ENCODE peak calls at places on chromosome 12, in four cellular contexts. One of them, this sample, is unnamed.

GRCh38 chr12:10171954-10172353 is at the start of gene OLR1:
- DNase-seq in breast epithelium: no peak
- DNase-seq in GM23338: no peak
- DNase-seq in HL-60: peak
- DNase-seq in this sample: no peak

GRCh38 chr12:6647083-6647604 is at the start of gene ACRBP:
- DNase-seq in GM23338: peak
- DNase-seq in HL-60: peak
- DNase-seq in breast epithelium: peak
- DNase-seq in this sample: peak

GRCh38 chr12:83665755-83666154 is 979.0 kb downstream of the TMTC2 start:
- DNase-seq in HL-60: no peak
- DNase-seq in GM23338: no peak
- DNase-seq in breast epithelium: no peak
- DNase-seq in this sample: no peak

GRCh38 chr12:118404876-118405521 is 28.6 kb downstream of the SUDS3 start:
- DNase-seq in breast epithelium: no peak
- DNase-seq in GM23338: peak
- DNase-seq in HL-60: peak
- DNase-seq in this sample: no peak

GRCh38 chr12:8697476-8698131 is at the start of gene RIMKLB:
- DNase-seq in HL-60: peak
- DNase-seq in GM23338: peak
- DNase-seq in breast epithelium: peak
- DNase-seq in this sample: peak

GRCh38 chr12:78062781-78063180 is 232.1 kb downstream of the NAV3 start:
- DNase-seq in breast epithelium: no peak
- DNase-seq in GM23338: no peak
- DNase-seq in HL-60: peak
- DNase-seq in this sample: peak

GRCh38 chr12:99232324-99232723 is 415.2 kb upstream of the GARIN6 start:
- DNase-seq in GM23338: no peak
- DNase-seq in breast epithelium: no peak
- DNase-seq in HL-60: no peak
- DNase-seq in this sample: no peak

GRCh38 chr12:92634730-92635129 is 68.1 kb upstream of the PLEKHG7 start:
- DNase-seq in breast epithelium: no peak
- DNase-seq in HL-60: no peak
- DNase-seq in GM23338: no peak
- DNase-seq in this sample: no peak

GRCh38 chr12:81668475-81668874 is 90.7 kb downstream of the PPFIA2 start:
- DNase-seq in breast epithelium: no peak
- DNase-seq in HL-60: no peak
- DNase-seq in GM23338: no peak
- DNase-seq in this sample: no peak

GRCh38 chr12:43132291-43132690 is 419.7 kb downstream of the ADAMTS20 start:
- DNase-seq in breast epithelium: no peak
- DNase-seq in GM23338: no peak
- DNase-seq in HL-60: no peak
- DNase-seq in this sample: no peak

GRCh38 chr12:68267892-68268396 is 14.5 kb upstream of the IL22 start:
- DNase-seq in breast epithelium: no peak
- DNase-seq in HL-60: peak
- DNase-seq in GM23338: no peak
- DNase-seq in this sample: no peak

GRCh38 chr12:77130193-77130592 is 64.8 kb upstream of the E2F7 start:
- DNase-seq in HL-60: no peak
- DNase-seq in breast epithelium: no peak
- DNase-seq in GM23338: no peak
- DNase-seq in this sample: no peak

GRCh38 chr12:95239216-95239615 is 21.6 kb downstream of the VEZT start:
- DNase-seq in GM23338: no peak
- DNase-seq in breast epithelium: no peak
- DNase-seq in HL-60: no peak
- DNase-seq in this sample: no peak

GRCh38 chr12:95413576-95413975 is 60.4 kb upstream of the METAP2 start:
- DNase-seq in HL-60: no peak
- DNase-seq in breast epithelium: no peak
- DNase-seq in GM23338: no peak
- DNase-seq in this sample: no peak

GRCh38 chr12:7555752-7556151 is 52.2 kb upstream of the CD163 start:
- DNase-seq in breast epithelium: no peak
- DNase-seq in HL-60: no peak
- DNase-seq in GM23338: peak
- DNase-seq in this sample: no peak

GRCh38 chr12:65155784-65156183 is 13.6 kb upstream of the LEMD3 start:
- DNase-seq in HL-60: no peak
- DNase-seq in breast epithelium: no peak
- DNase-seq in GM23338: no peak
- DNase-seq in this sample: no peak

GRCh38 chr12:66003951-66004350 is 126.6 kb downstream of the LLPH start:
- DNase-seq in breast epithelium: no peak
- DNase-seq in HL-60: no peak
- DNase-seq in GM23338: no peak
- DNase-seq in this sample: no peak

GRCh38 chr12:107875772-107876171 is 101.3 kb downstream of the ASCL4 start:
- DNase-seq in breast epithelium: no peak
- DNase-seq in HL-60: no peak
- DNase-seq in GM23338: peak
- DNase-seq in this sample: no peak

GRCh38 chr12:65879878-65880277 is 55.6 kb downstream of the HMGA2 start:
- DNase-seq in GM23338: no peak
- DNase-seq in breast epithelium: no peak
- DNase-seq in HL-60: no peak
- DNase-seq in this sample: no peak

GRCh38 chr12:94100254-94100653 is 48.1 kb upstream of the PLXNC1 start:
- DNase-seq in breast epithelium: no peak
- DNase-seq in GM23338: no peak
- DNase-seq in HL-60: no peak
- DNase-seq in this sample: no peak

GRCh38 chr12:70756118-70756517 is 118.9 kb upstream of the PTPRB start:
- DNase-seq in breast epithelium: no peak
- DNase-seq in GM23338: no peak
- DNase-seq in HL-60: no peak
- DNase-seq in this sample: no peak

GRCh38 chr12:124994435-124994975 is 1.1 kb downstream of the BRI3BP start:
- DNase-seq in breast epithelium: no peak
- DNase-seq in HL-60: peak
- DNase-seq in GM23338: peak
- DNase-seq in this sample: peak

GRCh38 chr12:63206908-63207307 is 55.9 kb upstream of the AVPR1A start:
- DNase-seq in GM23338: no peak
- DNase-seq in HL-60: no peak
- DNase-seq in breast epithelium: no peak
- DNase-seq in this sample: no peak

GRCh38 chr12:124359671-124360581 is 65.0 kb downstream of the RFLNA start:
- DNase-seq in breast epithelium: peak
- DNase-seq in HL-60: no peak
- DNase-seq in GM23338: peak
- DNase-seq in this sample: no peak

GRCh38 chr12:105300883-105301282 is 29.6 kb upstream of the C12orf75 start:
- DNase-seq in GM23338: no peak
- DNase-seq in HL-60: no peak
- DNase-seq in breast epithelium: no peak
- DNase-seq in this sample: no peak

GRCh38 chr12:106682594-106683234 is 91.8 kb upstream of the RIC8B start:
- DNase-seq in GM23338: peak
- DNase-seq in breast epithelium: no peak
- DNase-seq in HL-60: no peak
- DNase-seq in this sample: no peak

GRCh38 chr12:32223941-32224340 is 117.3 kb downstream of the BICD1 start:
- DNase-seq in GM23338: no peak
- DNase-seq in HL-60: no peak
- DNase-seq in breast epithelium: no peak
- DNase-seq in this sample: no peak

GRCh38 chr12:43336962-43337555 is 214.9 kb downstream of the ADAMTS20 start:
- DNase-seq in HL-60: no peak
- DNase-seq in breast epithelium: no peak
- DNase-seq in GM23338: peak
- DNase-seq in this sample: no peak

GRCh38 chr12:71763682-71764379 is 9.2 kb downstream of the RAB21 start:
- DNase-seq in GM23338: no peak
- DNase-seq in HL-60: no peak
- DNase-seq in breast epithelium: no peak
- DNase-seq in this sample: no peak

GRCh38 chr12:94171595-94171930 is 23.2 kb downstream of the PLXNC1 start:
- DNase-seq in GM23338: no peak
- DNase-seq in HL-60: no peak
- DNase-seq in breast epithelium: no peak
- DNase-seq in this sample: no peak

GRCh38 chr12:109763201-109763841 is 49.7 kb downstream of the FAM222A start:
- DNase-seq in breast epithelium: no peak
- DNase-seq in HL-60: peak
- DNase-seq in GM23338: no peak
- DNase-seq in this sample: no peak

GRCh38 chr12:9760699-9761406 is at the start of gene CD69:
- DNase-seq in breast epithelium: no peak
- DNase-seq in HL-60: no peak
- DNase-seq in GM23338: no peak
- DNase-seq in this sample: no peak

GRCh38 chr12:56257491-56258067 is 605 bp downstream of the ANKRD52 start:
- DNase-seq in breast epithelium: no peak
- DNase-seq in HL-60: no peak
- DNase-seq in GM23338: peak
- DNase-seq in this sample: no peak

GRCh38 chr12:31612819-31613218 is 21.9 kb upstream of the DENND5B start:
- DNase-seq in HL-60: no peak
- DNase-seq in GM23338: no peak
- DNase-seq in breast epithelium: no peak
- DNase-seq in this sample: no peak

DNA sequence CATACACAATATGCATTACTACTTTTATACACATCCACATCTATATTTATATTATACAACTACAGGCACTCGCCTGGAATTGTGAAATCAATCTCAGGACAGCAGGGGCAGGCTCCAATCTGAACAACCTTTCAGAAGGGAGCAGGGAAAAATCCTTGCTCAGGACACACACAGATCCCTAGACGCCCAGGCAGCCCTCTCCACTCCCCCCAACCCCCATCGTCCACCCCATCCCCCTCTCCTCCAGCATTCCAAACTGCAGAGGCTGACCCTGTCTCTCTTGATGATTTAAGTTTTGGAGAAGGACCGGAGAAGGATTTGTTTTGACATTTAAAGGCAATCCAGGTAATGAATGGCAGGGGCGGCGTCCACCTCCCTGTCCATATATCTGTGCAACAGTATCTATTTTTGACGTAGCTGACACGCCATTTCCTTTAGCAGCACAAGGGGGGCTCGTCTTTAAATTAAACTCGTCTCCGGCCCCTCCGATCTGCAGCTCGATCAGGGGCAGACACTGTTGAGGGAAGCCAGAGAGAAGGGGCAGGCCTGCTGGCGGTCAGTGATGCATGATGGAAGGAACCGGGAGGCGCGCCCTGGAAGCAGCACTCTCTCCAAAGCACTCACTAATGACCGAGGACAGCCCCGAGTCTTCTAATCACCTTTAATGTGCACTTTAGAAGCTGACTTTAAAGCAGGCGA is 95.0 kb upstream of the TBX5 start:
- DNase-seq in GM23338: peak
- DNase-seq in breast epithelium: no peak
- DNase-seq in HL-60: no peak
- DNase-seq in this sample: no peak
- H3K4me3 ChIP-seq in GM23338: peak
- H3K4me3 ChIP-seq in breast epithelium: no peak
- H3K4me3 ChIP-seq in HL-60: no peak
- H3K4me3 ChIP-seq in this sample: no peak

DNA sequence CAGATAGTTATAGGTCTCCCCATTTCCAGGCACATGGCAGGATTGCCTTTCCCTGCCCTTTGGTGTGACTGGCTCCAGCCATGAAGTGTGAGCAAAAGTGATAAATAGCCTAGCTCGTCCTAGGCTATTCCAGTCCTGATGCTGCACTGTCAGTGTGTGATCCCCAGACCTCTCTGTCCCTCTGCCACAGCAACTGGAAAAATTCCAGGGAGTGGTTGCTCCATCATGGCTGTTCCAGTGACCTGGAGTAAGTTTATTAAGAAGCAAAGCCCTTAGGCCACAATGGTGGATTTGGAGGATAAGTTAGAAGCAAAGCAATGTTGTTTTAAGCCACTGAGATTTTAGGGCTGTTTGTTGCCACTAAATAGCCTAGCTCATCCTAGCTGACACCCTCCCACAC is 9.8 kb upstream of the KRT83 start:
- DNase-seq in HL-60: no peak
- DNase-seq in GM23338: no peak
- DNase-seq in breast epithelium: no peak
- DNase-seq in this sample: no peak
- TF ChIP-seq CTCF in HL-60: no peak
- TF ChIP-seq CTCF in GM23338: no peak
- TF ChIP-seq CTCF in breast epithelium: no peak
- TF ChIP-seq CTCF in this sample: no peak

GRCh38 chr12:89768586-89769482 is 60.2 kb upstream of the ATP2B1 start:
- DNase-seq in GM23338: no peak
- DNase-seq in HL-60: peak
- DNase-seq in breast epithelium: no peak
- DNase-seq in this sample: no peak
- H3K27ac ChIP-seq in GM23338: no peak
- H3K27ac ChIP-seq in HL-60: no peak
- H3K27ac ChIP-seq in breast epithelium: no peak
- H3K27ac ChIP-seq in this sample: no peak

GRCh38 chr12:54588110-54588831 is at the start of gene PPP1R1A:
- DNase-seq in GM23338: peak
- DNase-seq in breast epithelium: no peak
- DNase-seq in HL-60: no peak
- DNase-seq in this sample: no peak
- H3K4me3 ChIP-seq in GM23338: peak
- H3K4me3 ChIP-seq in breast epithelium: peak
- H3K4me3 ChIP-seq in HL-60: no peak
- H3K4me3 ChIP-seq in this sample: peak

This sample was measured in left lung.